ENCODE peak calls at places on chromosomes 3 and 15, in four cellular contexts. E is CD8-positive, alpha-beta memory T cell; S is CD4-positive, CD25-positive, alpha-beta regulatory T cell; C is body of pancreas. B is an unnamed sample.

GRCh38 chr3:106720510-106720909 is 656.7 kb upstream of the CCDC54 start:
- DNase-seq in S (no peak), C (no peak), E (no peak), B (no peak)

GRCh38 chr3:52124766-52125165 is 29.5 kb downstream of the POC1A start:
- DNase-seq in C (no peak), E (no peak), S (no peak), B (no peak)

GRCh38 chr15:100728371-100729201 is 126.2 kb downstream of the ASB7 start:
- DNase-seq in E (no peak), S (no peak), C (no peak), B (no peak)

GRCh38 chr3:120435621-120436020 is 15.2 kb downstream of the FSTL1 start:
- DNase-seq in S (no peak), E (no peak), C (no peak), B (no peak)

GRCh38 chr3:101720851-101721649 is 3.4 kb upstream of the CEP97 start:
- DNase-seq in C (no peak), E (no peak), S (peak; percentile 56), B (peak; percentile 38)

GRCh38 chr3:15558581-15558980 is 37.1 kb upstream of the COLQ start:
- DNase-seq in C (no peak), E (no peak), S (no peak), B (no peak)

GRCh38 chr3:54353547-54354339 is 231.4 kb downstream of the CACNA2D3 start:
- DNase-seq in S (no peak), C (no peak), E (no peak), B (no peak)

GRCh38 chr3:138569090-138569489 is 25.0 kb downstream of the CEP70 start:
- DNase-seq in E (no peak), S (no peak), C (no peak), B (no peak)

GRCh38 chr3:97432914-97433313 is 331.6 kb upstream of the ARL6 start:
- DNase-seq in E (no peak), C (no peak), S (no peak), B (no peak)

GRCh38 chr3:177776656-177777055 is 579.4 kb upstream of the TBL1XR1 start:
- DNase-seq in S (no peak), C (peak; percentile 41), E (no peak), B (peak; percentile 83)

GRCh38 chr3:39855517-39855916 is 46.1 kb downstream of the MYRIP start:
- DNase-seq in C (no peak), E (no peak), S (no peak), B (no peak)

GRCh38 chr3:71111784-71112440 is 471.6 kb downstream of the FOXP1 start:
- DNase-seq in C (no peak), E (no peak), S (no peak), B (peak; percentile 94)

GRCh38 chr3:32432045-32432710 is 40.5 kb downstream of the CMTM7 start:
- DNase-seq in E (no peak), S (peak; percentile 51), C (no peak), B (no peak)

GRCh38 chr3:29100292-29100691 is 180.6 kb upstream of the RBMS3 start:
- DNase-seq in S (no peak), C (no peak), E (no peak), B (no peak)

GRCh38 chr15:70474367-70474681 is 289.0 kb downstream of the UACA start:
- DNase-seq in S (no peak), E (no peak), C (no peak), B (no peak)

GRCh38 chr3:111794701-111795100 is 64.4 kb upstream of the PHLDB2 start:
- DNase-seq in C (no peak), E (no peak), S (no peak), B (no peak)

GRCh38 chr3:195512798-195513345 is 30.3 kb downstream of the PPP1R2 start:
- DNase-seq in E (no peak), S (no peak), C (no peak), B (no peak)

GRCh38 chr3:11791339-11792200 is 55.1 kb downstream of the TAMM41 start:
- DNase-seq in E (no peak), S (no peak), C (no peak), B (no peak)

GRCh38 chr3:177124882-177125281 is 72.4 kb downstream of the TBL1XR1 start:
- DNase-seq in E (no peak), C (no peak), S (no peak), B (no peak)

GRCh38 chr3:98812851-98813374 is 49.8 kb downstream of the ST3GAL6 start:
- DNase-seq in S (peak; percentile 24), E (no peak), C (peak; percentile 14), B (no peak)

GRCh38 chr3:98027084-98027445 is 8.1 kb downstream of the GABRR3 start:
- DNase-seq in C (no peak), S (no peak), E (no peak), B (no peak)

GRCh38 chr3:55487376-55488241 is 503 bp upstream of the WNT5A start:
- DNase-seq in E (no peak), C (no peak), S (peak; percentile 9), B (no peak)

GRCh38 chr3:17631617-17632016 is 110.8 kb downstream of the TBC1D5 start:
- DNase-seq in C (no peak), S (no peak), E (no peak), B (no peak)

GRCh38 chr15:63277893-63278505 is 594 bp downstream of the APH1B start:
- DNase-seq in C (peak; percentile 13), E (no peak), S (peak; percentile 10), B (no peak)

GRCh38 chr3:72288955-72289707 is 504.2 kb upstream of the PROK2 start:
- DNase-seq in S (peak; percentile 45), E (no peak), C (peak; percentile 31), B (peak; percentile 51)

GRCh38 chr15:63173116-63173470 is 15.8 kb upstream of the RPS27L start:
- DNase-seq in E (no peak), S (no peak), C (no peak), B (no peak)

GRCh38 chr3:64444619-64445317 is 219.5 kb upstream of the PRICKLE2 start:
- DNase-seq in E (no peak), S (no peak), C (no peak), B (no peak)
- H3K4me3 ChIP-seq in E (no peak overlapping the region), S (no peak overlapping the region), C (peak overlapping the region; percentile 16), B (peak overlapping the region; percentile 58)

GRCh38 chr15:37109952-37110630 is 9.7 kb upstream of the MEIS2 start:
- DNase-seq in S (no peak), C (no peak), E (no peak), B (no peak)

GRCh38 chr15:37111427-37111717 is 11.0 kb upstream of the MEIS2 start:
- DNase-seq in C (no peak), S (no peak), E (no peak), B (no peak)

GRCh38 chr15:37108725-37109124 is 8.4 kb upstream of the MEIS2 start:
- DNase-seq in C (no peak), S (no peak), E (no peak), B (no peak)

GRCh38 chr15:37107754-37108724 is 7.7 kb upstream of the MEIS2 start:
- DNase-seq in E (no peak), S (no peak), C (no peak), B (no peak)

DNA sequence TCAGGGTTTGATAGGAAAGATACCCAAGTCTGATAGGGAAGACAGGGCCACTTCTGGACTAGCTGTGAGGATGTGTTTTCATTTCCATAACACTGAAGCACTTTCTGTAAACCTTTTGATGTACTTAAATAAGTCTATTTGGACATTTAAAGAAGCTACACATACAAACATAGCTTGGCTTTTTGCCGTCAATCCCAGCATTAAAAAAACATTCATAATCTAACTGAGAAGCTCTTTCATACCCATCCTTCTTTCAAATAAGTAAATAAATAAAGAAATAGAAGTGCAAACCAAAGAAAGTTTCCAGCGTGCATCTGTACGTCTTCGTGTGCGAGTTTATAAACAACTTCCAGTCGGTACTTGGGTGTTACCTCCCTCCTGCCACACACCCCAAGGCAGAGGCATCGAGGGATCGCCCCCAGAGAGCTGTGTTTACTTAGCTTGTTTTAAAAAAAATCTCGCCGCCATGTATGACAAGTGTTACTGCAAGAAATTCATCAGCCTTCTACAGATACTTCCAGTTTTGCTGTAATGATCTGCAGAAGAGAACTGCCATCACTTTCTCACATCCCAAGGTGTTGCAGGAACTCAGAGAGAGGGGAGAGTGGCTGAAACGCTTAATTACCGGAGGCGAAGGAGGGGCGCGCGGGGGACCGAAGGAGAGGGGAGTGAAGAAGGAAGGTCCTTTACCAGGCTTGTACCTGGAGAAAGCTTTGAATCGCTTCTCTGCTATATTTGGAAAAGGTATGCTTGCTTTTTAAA is 9.0 kb upstream of the MEIS2 start:
- DNase-seq in C (no peak), S (no peak), E (no peak), B (no peak)
- H3K4me3 ChIP-seq in C (no peak overlapping the region), S (no peak overlapping the region), E (no peak overlapping the region), B (no peak overlapping the region)

GRCh38 chr3:189369636-189370035 is 197.9 kb downstream of the TPRG1 start:
- DNase-seq in E (no peak), S (no peak), C (no peak), B (no peak)
- H3K4me3 ChIP-seq in E (no peak overlapping the region), S (no peak overlapping the region), C (no peak overlapping the region), B (no peak overlapping the region)

DNA sequence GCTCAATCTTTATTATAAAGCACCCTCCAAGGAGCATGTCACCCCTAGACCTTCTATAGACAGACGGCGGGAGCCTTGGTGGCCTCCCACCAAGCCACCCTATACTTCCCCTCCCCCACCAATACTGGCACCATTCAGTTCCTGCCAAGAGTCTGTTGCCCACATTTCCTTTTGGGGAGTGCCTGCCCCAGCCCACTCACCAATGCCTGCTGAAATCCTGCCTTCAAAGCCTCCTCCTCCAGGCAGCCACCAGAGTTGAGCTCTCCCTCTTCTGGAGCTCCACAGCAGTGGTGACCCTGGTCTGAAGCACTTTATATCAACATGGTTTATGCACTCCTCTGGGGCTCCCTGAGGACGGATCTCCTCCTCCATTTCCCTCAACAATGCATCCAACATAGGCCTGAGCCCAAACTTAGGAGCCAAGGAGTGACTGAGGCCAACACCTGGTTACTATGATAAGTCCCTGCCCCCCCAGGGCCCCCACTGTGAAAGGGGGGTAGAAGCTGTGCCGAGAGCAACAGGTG is 8.8 kb downstream of the CCDC33 start:
- DNase-seq in E (no peak), S (no peak), C (no peak), B (no peak)
- H3K4me3 ChIP-seq in E (no peak overlapping the region), S (no peak overlapping the region), C (no peak overlapping the region), B (no peak overlapping the region)